ENCODE peak calls at places on chromosomes 4 and X, in five cellular contexts. Z is GM23248, A is substantia nigra, F is endodermal cell, R is breast epithelium. K is an unnamed sample.

GRCh38 chr4:160969914-160970313 is 1193.9 kb downstream of the FSTL5 start:
- DNase-seq in F (no peak), A (no peak), Z (no peak), R (no peak), K (no peak)

GRCh38 chr4:13399257-13399656 is 84.9 kb downstream of the RAB28 start:
- DNase-seq in Z (peak), R (no peak), F (no peak), A (no peak), K (no peak)

GRCh38 chr4:24067781-24068193 is 177.9 kb upstream of the PPARGC1A start:
- DNase-seq in A (no peak), Z (peak), F (peak), R (no peak), K (no peak)

GRCh38 chrX:141341341-141341740 is 99.0 kb upstream of the SPANXC start:
- DNase-seq in R (no peak), A (no peak), Z (peak), F (no peak), K (no peak)

GRCh38 chr4:624705-625590 is at the start of gene PDE6B:
- DNase-seq in R (no peak), F (peak), Z (no peak), A (no peak), K (no peak)

GRCh38 chrX:41441934-41442823 is 5.0 kb upstream of the NYX start:
- DNase-seq in A (peak), F (peak), R (peak), Z (peak), K (peak)

GRCh38 chrX:96383428-96383827 is 301.2 kb upstream of the DIAPH2 start:
- DNase-seq in A (no peak), Z (no peak), R (no peak), F (no peak), K (no peak)

GRCh38 chrX:74160816-74161215 is 143.2 kb upstream of the ZCCHC13 start:
- DNase-seq in F (no peak), Z (no peak), A (no peak), R (no peak), K (no peak)

GRCh38 chrX:33855251-33855650 is 276.9 kb downstream of the FAM47A start:
- DNase-seq in Z (no peak), R (no peak), F (no peak), A (no peak), K (no peak)

GRCh38 chr4:72918362-72918761 is 151.2 kb downstream of the COX18 start:
- DNase-seq in F (no peak), Z (no peak), A (no peak), R (no peak), K (no peak)

GRCh38 chr4:164935363-164935762 is 42.1 kb downstream of the TRIM61 start:
- DNase-seq in Z (no peak), A (no peak), F (peak), R (no peak), K (no peak)

GRCh38 chr4:24889991-24890390 is 22.9 kb downstream of the CCDC149 start:
- DNase-seq in Z (peak), F (no peak), A (no peak), R (no peak), K (peak)

GRCh38 chr4:72468904-72469502 is 100.0 kb downstream of the ADAMTS3 start:
- DNase-seq in A (no peak), R (no peak), F (no peak), Z (peak), K (no peak)

GRCh38 chr4:124372916-124373315 is 339.6 kb downstream of the ANKRD50 start:
- DNase-seq in A (no peak), R (no peak), F (no peak), Z (no peak), K (no peak)

GRCh38 chrX:153475751-153476281 is 5.4 kb upstream of the HAUS7 start:
- DNase-seq in A (no peak), Z (no peak), F (no peak), R (no peak), K (no peak)

GRCh38 chr4:74014332-74014731 is 15.9 kb upstream of the CXCL5 start:
- DNase-seq in R (no peak), F (no peak), Z (peak), A (no peak), K (no peak)

GRCh38 chr4:38663021-38663800 is 788 bp upstream of the KLF3 start:
- DNase-seq in A (no peak), Z (peak), R (peak), F (peak), K (peak)

GRCh38 chr4:3699261-3699660 is 66.9 kb upstream of the ADRA2C start:
- DNase-seq in R (no peak), Z (no peak), F (no peak), A (no peak), K (no peak)

GRCh38 chrX:115018040-115018647 is 728 bp upstream of the IL13RA2 start:
- DNase-seq in F (peak), Z (peak), R (no peak), A (no peak), K (no peak)

GRCh38 chr4:113872426-113873260 is 106.8 kb downstream of the ARSJ start:
- DNase-seq in R (no peak), A (no peak), Z (peak), F (no peak), K (no peak)

GRCh38 chrX:39650883-39651282 is 446.9 kb downstream of the BCOR start:
- DNase-seq in A (no peak), R (no peak), F (no peak), Z (no peak), K (no peak)

GRCh38 chr4:4259484-4260100 is 11.6 kb upstream of the TMEM128 start:
- DNase-seq in R (no peak), A (no peak), Z (no peak), F (no peak), K (no peak)

GRCh38 chr4:95049838-95050237 is 292.1 kb downstream of the BMPR1B start:
- DNase-seq in R (no peak), Z (no peak), F (no peak), A (no peak), K (no peak)

GRCh38 chrX:96918864-96919263 is 35.2 kb downstream of the RPA4 start:
- DNase-seq in F (no peak), R (no peak), Z (no peak), A (no peak), K (no peak)

GRCh38 chrX:3939967-3940610 is 226.6 kb upstream of the PRKX start:
- DNase-seq in R (no peak), A (no peak), F (no peak), Z (peak), K (no peak)

GRCh38 chr4:123744664-123745290 is 348.2 kb downstream of the SPRY1 start:
- DNase-seq in A (no peak), R (no peak), F (no peak), Z (no peak), K (peak)

GRCh38 chrX:71650333-71650969 is 16.9 kb upstream of the LOC101059915 start:
- DNase-seq in Z (no peak), A (no peak), F (no peak), R (no peak), K (no peak)

GRCh38 chr4:15003441-15003890 is 1.2 kb downstream of the CPEB2 start:
- DNase-seq in F (no peak), R (peak), Z (peak), A (no peak), K (peak)

GRCh38 chr4:140469806-140470733 is 28.0 kb downstream of the MGAT4D start:
- DNase-seq in Z (no peak), A (no peak), R (no peak), F (peak), K (no peak)

GRCh38 chr4:61408861-61409260 is 208.7 kb downstream of the ADGRL3 start:
- DNase-seq in A (no peak), R (no peak), Z (no peak), F (no peak), K (no peak)

GRCh38 chr4:864456-865120 is 38.7 kb upstream of the CPLX1 start:
- DNase-seq in R (no peak), F (no peak), A (no peak), Z (no peak), K (no peak)

GRCh38 chr4:147828361-147828760 is 96.5 kb downstream of the ARHGAP10 start:
- DNase-seq in R (no peak), Z (peak), A (no peak), F (no peak), K (no peak)

GRCh38 chr4:147829401-147830101 is 97.7 kb downstream of the ARHGAP10 start:
- DNase-seq in Z (peak), R (no peak), A (no peak), F (no peak), K (peak)

GRCh38 chr4:147831452-147832192 is 99.7 kb downstream of the ARHGAP10 start:
- DNase-seq in A (no peak), F (no peak), Z (peak), R (no peak), K (peak)

GRCh38 chr4:147830987-147831386 is 99.1 kb downstream of the ARHGAP10 start:
- DNase-seq in Z (peak), F (no peak), A (no peak), R (no peak), K (no peak)

GRCh38 chr4:147830102-147830463 is 98.2 kb downstream of the ARHGAP10 start:
- DNase-seq in Z (no peak), A (no peak), F (no peak), R (no peak), K (no peak)
- H3K27ac ChIP-seq in Z (no peak), A (no peak), F (no peak), R (peak), K (peak)

GRCh38 chrX:136189222-136189621 is 41.9 kb downstream of the FHL1 start:
- DNase-seq in A (no peak), Z (no peak), F (no peak), R (no peak), K (no peak)
- H3K27ac ChIP-seq in A (no peak), Z (no peak), F (no peak), R (no peak), K (peak)

GRCh38 chr4:184824081-184824775 is 1.5 kb downstream of the ACSL1 start:
- DNase-seq in A (no peak), Z (peak), R (no peak), F (no peak), K (no peak)

GRCh38 chr4:184826315-184827266 is 823 bp upstream of the ACSL1 start:
- DNase-seq in A (no peak), R (no peak), Z (peak), F (no peak), K (peak)

GRCh38 chr4:184822356-184822755 is 3.4 kb downstream of the ACSL1 start:
- DNase-seq in A (no peak), Z (no peak), R (no peak), F (no peak), K (no peak)

GRCh38 chr4:184825394-184826314 is at the start of gene ACSL1:
- DNase-seq in A (peak), R (peak), Z (peak), F (peak), K (peak)

GRCh38 chr4:184824776-184825393 is 883 bp downstream of the ACSL1 start:
- DNase-seq in A (no peak), F (peak), Z (no peak), R (no peak), K (no peak)
- H3K27ac ChIP-seq in A (peak), F (no peak), Z (peak), R (peak), K (peak)

DNA sequence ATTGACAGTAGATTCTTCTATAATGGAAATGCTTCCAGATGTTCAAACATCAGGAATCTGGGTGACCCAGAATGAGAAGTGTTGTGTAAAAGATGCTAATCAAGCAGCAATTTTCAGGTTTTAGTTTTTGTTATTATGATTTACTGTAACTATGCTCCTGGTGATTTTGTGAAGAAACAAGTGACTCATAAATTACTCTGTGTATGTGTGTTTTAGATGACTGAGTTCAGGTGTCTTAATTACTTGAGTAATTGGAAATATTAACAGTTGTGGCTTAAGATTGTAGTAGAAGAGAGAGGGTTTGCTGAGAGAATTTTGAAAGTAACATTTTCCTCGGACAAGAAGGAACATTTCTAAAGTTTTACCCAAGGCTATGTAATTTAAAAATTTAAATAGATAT is 25.2 kb upstream of the TNIP3 start:
- DNase-seq in F (no peak), R (no peak), Z (no peak), A (no peak), K (no peak)
- H3K27ac ChIP-seq in F (no peak), R (no peak), Z (no peak), A (no peak), K (no peak)

DNA sequence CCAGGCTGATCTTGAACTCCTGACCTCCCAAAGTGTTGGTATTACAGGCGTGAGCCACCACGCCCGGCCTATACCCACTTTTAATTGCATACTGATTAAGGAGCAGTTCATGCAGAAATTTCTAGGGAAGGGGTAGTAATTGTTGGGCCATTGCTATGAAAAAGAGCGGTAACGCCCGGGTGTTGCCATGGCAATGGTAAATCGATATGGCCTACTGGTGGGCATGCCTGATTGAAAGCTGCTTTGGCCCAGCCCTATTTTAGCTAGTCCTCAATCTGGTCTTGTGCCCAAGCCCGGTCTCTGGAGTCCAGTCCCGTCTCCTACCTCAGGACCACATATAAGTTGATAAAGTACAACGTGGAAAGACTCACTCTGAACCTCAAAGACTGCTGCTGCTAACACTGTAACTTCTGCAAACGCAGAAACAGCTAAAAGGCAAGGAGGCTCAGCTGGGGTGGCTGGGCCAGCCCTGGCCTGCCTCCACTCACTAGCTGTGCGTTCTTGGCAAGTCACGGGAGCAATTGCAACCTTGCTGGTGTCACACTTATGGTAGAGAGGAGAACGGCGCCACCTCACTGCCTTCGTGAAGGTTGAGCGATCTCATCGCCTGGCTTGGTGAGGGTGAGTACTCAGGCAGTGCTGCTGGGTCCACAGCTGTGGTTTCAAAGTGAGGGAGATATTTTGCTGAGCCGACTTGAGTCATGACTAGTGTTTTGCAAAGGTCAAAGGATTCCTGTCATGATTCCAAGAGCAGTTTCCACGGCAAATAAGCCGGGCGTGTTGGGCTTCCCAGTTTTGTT is 57.0 kb upstream of the GRPEL1 start:
- DNase-seq in Z (peak), R (no peak), F (peak), A (no peak), K (peak)
- H3K27ac ChIP-seq in Z (peak), R (no peak), F (no peak), A (no peak), K (peak)

GRCh38 chrX:20269848-20270556 is 3.3 kb upstream of the RPS6KA3 start:
- DNase-seq in Z (no peak), A (no peak), R (no peak), F (no peak), K (no peak)
- H3K27ac ChIP-seq in Z (peak), A (no peak), R (no peak), F (no peak), K (no peak)

DNA sequence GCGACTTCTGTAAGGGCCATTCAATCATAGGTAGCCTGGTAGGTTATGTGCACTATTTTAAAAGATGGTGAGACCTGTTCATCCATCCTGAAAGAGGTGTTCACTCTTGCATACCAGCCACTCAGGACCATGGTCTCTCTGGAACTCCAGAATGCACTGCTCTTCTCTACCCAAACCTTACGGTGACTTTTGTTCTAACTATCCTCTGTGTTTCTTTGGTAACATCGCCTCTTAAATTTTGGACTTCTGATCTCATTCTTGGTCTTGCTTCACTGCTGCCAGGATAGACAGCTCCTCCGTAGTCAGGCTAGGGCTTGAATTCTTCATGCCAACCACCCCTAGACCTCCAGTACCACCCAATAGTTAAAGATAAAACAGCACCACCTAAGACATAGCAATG is 346.3 kb upstream of the GALNT7 start:
- DNase-seq in Z (no peak), R (no peak), A (no peak), F (no peak), K (no peak)
- H3K27ac ChIP-seq in Z (no peak), R (no peak), A (no peak), F (no peak), K (no peak)

K was measured in sigmoid colon.